ENCODE peak calls at places on chromosomes 11 and 22, in nine cellular contexts. C is body of pancreas, J is AG09309, H is WTC11, O is choroid plexus epithelial cell, Q is suprapubic skin, G is H1, U is adrenal gland, R is transverse colon. Y is an unnamed sample.

GRCh38 chr11:110087820-110088534 is 5.2 kb upstream of the ZC3H12C start:
- DNase-seq in U (no peak), Q (no peak), H (no peak), J (no peak), C (no peak), R (no peak), O (peak), G (no peak), Y (no peak)

GRCh38 chr11:13286247-13286821 is 8.7 kb downstream of the BMAL1 start:
- DNase-seq in G (no peak), O (no peak), R (no peak), J (no peak), C (no peak), U (no peak), Q (peak), H (no peak), Y (no peak)

GRCh38 chr22:32476286-32476685 is 1.7 kb downstream of the FBXO7 start:
- DNase-seq in R (no peak), O (no peak), G (no peak), C (no peak), J (no peak), H (no peak), Q (no peak), U (no peak), Y (no peak)

GRCh38 chr11:10600570-10601248 is 32.2 kb upstream of the LYVE1 start:
- DNase-seq in C (no peak), U (no peak), R (no peak), O (no peak), G (no peak), J (no peak), H (no peak), Q (no peak), Y (no peak)

GRCh38 chr11:19827399-19828135 is 114.9 kb downstream of the NAV2 start:
- DNase-seq in J (no peak), U (no peak), H (peak), Q (no peak), G (no peak), C (no peak), R (no peak), O (no peak), Y (no peak)

GRCh38 chr11:27716850-27717249 is 16.6 kb upstream of the BDNF start:
- DNase-seq in Q (no peak), J (peak), R (no peak), G (no peak), H (no peak), U (no peak), O (peak), C (no peak), Y (no peak)

GRCh38 chr22:25700996-25701815 is 40.8 kb upstream of the MYO18B start:
- DNase-seq in U (no peak), R (no peak), H (no peak), Q (no peak), O (peak), J (peak), C (no peak), G (no peak), Y (no peak)

GRCh38 chr22:46477967-46478635 is 59.3 kb downstream of the CELSR1 start:
- DNase-seq in J (no peak), R (no peak), U (no peak), O (no peak), H (no peak), Q (no peak), C (no peak), G (no peak), Y (no peak)

GRCh38 chr11:23573430-23573829 is 713.2 kb upstream of the CCDC179 start:
- DNase-seq in R (no peak), O (peak), U (no peak), C (no peak), J (no peak), H (no peak), Q (no peak), G (no peak), Y (no peak)

GRCh38 chr22:48254311-48254873 is 1491.9 kb downstream of the TBC1D22A start:
- DNase-seq in R (peak), U (no peak), H (no peak), Q (peak), O (no peak), C (no peak), G (no peak), J (no peak), Y (no peak)

GRCh38 chr11:116641561-116642045 is 131.2 kb downstream of the BUD13 start:
- DNase-seq in H (peak), O (peak), J (no peak), C (peak), R (peak), U (peak), G (peak), Q (no peak), Y (peak)

GRCh38 chr11:77214557-77214956 is 86.5 kb downstream of the MYO7A start:
- DNase-seq in U (no peak), Q (peak), O (no peak), G (no peak), H (no peak), R (no peak), C (no peak), J (no peak), Y (no peak)

GRCh38 chr11:2259897-2260451 is 10.4 kb downstream of the ASCL2 start:
- DNase-seq in C (peak), R (no peak), U (no peak), G (no peak), Q (peak), O (no peak), J (no peak), H (no peak), Y (no peak)

GRCh38 chr11:32698579-32698978 is 95.9 kb downstream of the CCDC73 start:
- DNase-seq in J (no peak), Q (no peak), C (no peak), G (no peak), H (no peak), O (no peak), R (no peak), U (no peak), Y (no peak)

GRCh38 chr11:124467376-124468061 is 22.0 kb upstream of the OR8B8 start:
- DNase-seq in U (no peak), O (no peak), Q (no peak), H (no peak), C (no peak), G (no peak), J (no peak), R (no peak), Y (no peak)

GRCh38 chr22:22915670-22916035 is 28.0 kb downstream of the IGLL5 start:
- DNase-seq in R (no peak), G (no peak), O (no peak), Q (no peak), U (no peak), J (no peak), H (no peak), C (no peak), Y (no peak)

GRCh38 chr22:34950480-34950879 is 115.5 kb upstream of the ISX start:
- DNase-seq in O (no peak), R (no peak), C (no peak), G (no peak), J (no peak), U (no peak), H (peak), Q (no peak), Y (peak)

GRCh38 chr11:113626736-113627135 is 79.4 kb downstream of the TMPRSS5 start:
- DNase-seq in G (no peak), H (no peak), J (no peak), U (no peak), C (no peak), O (peak), R (no peak), Q (no peak), Y (no peak)

GRCh38 chr22:36900225-36900624 is 13.2 kb upstream of the CSF2RB start:
- DNase-seq in R (no peak), O (no peak), U (no peak), H (no peak), G (no peak), J (no peak), C (no peak), Q (no peak), Y (no peak)

GRCh38 chr11:45296085-45296484 is 9.9 kb upstream of the SYT13 start:
- DNase-seq in O (no peak), G (no peak), J (no peak), C (no peak), Q (no peak), H (no peak), R (no peak), U (no peak), Y (no peak)

DNA sequence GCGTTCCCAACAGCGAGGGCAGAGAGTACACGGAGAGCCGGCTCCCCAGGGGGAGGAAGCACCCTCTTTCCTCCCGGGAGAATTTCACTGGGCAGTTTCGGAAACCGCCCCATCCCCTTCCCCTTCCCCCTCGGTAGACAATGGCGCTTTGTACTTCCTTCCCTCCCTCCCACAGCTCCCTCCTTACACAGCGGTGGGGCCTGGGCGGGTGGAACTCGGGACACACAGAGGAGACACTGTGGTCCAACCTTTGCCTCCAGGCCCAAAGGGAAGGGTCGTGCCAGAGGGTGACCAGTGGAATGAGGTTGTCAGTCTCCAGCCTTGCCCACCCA is 4.3 kb downstream of the SMTN start:
- DNase-seq in U (no peak), H (peak), Q (no peak), J (no peak), G (no peak), C (peak), O (no peak), R (peak), Y (no peak)
- TF ChIP-seq CTCF in U (no peak), H (no peak), Q (no peak), J (no peak), G (no peak), C (no peak), O (no peak), R (no peak), Y (peak)

GRCh38 chr22:43740587-43741270 is 71.4 kb downstream of the EFCAB6 start:
- DNase-seq in R (no peak), O (no peak), H (no peak), J (no peak), C (no peak), G (no peak), Q (no peak), U (no peak), Y (no peak)

GRCh38 chr22:43742551-43742950 is 69.6 kb downstream of the EFCAB6 start:
- DNase-seq in R (no peak), H (no peak), G (no peak), U (no peak), Q (no peak), O (no peak), C (no peak), J (no peak), Y (no peak)

GRCh38 chr22:43743929-43744643 is 68.0 kb downstream of the EFCAB6 start:
- DNase-seq in G (no peak), H (no peak), R (no peak), O (no peak), J (no peak), U (no peak), C (no peak), Q (no peak), Y (no peak)

GRCh38 chr22:43745783-43746356 is 66.2 kb downstream of the EFCAB6 start:
- DNase-seq in C (no peak), R (no peak), O (no peak), Q (no peak), J (no peak), G (no peak), H (no peak), U (no peak), Y (no peak)

DNA sequence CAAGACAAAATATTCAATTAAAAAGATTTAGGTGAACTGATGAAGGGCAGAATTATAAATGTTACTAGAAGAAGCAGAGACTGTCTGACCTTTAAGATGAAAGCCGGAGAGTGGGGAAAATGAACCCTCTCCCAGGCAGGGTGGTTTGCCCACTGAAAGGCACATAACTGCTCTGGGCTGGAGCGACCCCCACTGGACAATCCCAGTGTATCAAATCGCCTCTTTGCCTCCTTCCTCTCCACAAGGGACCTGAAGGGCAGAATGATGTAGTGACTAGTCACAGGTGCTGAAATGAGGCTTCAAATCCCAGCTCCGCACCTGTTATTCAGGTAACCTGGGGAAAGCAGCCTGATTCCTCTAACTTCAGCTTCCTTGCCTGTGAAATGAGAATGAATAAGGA is 69.0 kb downstream of the EFCAB6 start:
- DNase-seq in H (peak), J (no peak), Q (no peak), O (no peak), C (no peak), R (no peak), G (peak), U (no peak), Y (no peak)
- TF ChIP-seq CTCF in H (peak), J (peak), Q (no peak), O (peak), C (no peak), R (no peak), G (peak), U (no peak), Y (no peak)

GRCh38 chr11:101885631-101886030 is 29.2 kb upstream of the CEP126 start:
- DNase-seq in H (no peak), C (no peak), R (no peak), O (no peak), Q (no peak), G (no peak), U (no peak), J (no peak), Y (no peak)

GRCh38 chr11:101881586-101881985 is 33.2 kb upstream of the CEP126 start:
- DNase-seq in U (no peak), G (no peak), J (no peak), C (no peak), H (no peak), O (no peak), R (no peak), Q (no peak), Y (no peak)

GRCh38 chr11:101880208-101880607 is 34.6 kb upstream of the CEP126 start:
- DNase-seq in H (no peak), R (no peak), J (no peak), U (no peak), Q (no peak), O (peak), G (no peak), C (peak), Y (no peak)
- TF ChIP-seq CTCF in H (peak), R (peak), J (peak), U (peak), Q (no peak), O (peak), G (peak), C (no peak), Y (no peak)

DNA sequence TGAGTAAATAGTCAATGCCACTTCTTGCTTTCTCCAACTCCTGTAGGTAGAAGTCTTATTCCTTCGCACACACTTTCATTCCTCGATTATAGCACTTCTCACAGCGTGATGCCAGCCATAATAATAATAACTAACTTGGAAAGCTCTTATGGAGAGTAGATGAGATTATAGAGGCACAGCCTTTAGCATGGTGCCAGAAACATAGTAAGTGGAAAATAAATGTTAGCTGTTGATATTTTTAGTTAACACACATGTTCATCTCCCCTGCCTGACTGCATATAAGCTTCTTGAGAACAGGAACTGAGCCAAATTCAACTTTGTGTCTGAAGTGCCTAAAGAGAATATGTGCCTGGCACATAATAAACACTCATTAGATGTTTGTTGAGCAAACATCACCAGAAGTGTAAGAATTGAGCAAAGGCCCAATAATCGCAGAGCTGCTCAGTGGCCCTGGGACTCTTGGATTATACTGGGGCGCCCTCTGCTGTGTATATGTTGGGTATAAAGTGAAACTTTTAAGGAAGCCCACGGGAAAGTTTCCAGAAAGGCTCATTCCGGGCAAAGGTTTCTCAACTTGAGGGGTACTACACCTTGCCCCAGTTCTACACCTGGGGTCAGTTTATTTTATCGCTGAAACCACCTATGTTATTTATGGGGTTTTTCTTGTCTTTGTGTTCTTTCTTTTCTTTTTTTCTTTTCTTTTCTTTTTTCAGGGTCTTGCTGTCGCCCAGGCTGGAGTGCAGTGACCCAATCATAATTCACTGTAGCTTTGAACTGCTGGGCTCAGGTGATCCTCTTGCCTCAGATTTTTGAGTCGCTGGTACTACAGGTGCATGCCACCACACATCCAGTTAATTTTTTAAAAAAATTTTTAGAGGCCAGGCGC is 22.3 kb downstream of the SLN start:
- DNase-seq in J (peak), U (peak), R (peak), G (peak), H (peak), O (peak), C (peak), Q (no peak), Y (peak)
- TF ChIP-seq CTCF in J (peak), U (peak), R (peak), G (peak), H (peak), O (peak), C (peak), Q (peak), Y (peak)

GRCh38 chr11:22304337-22304961 is 33.7 kb upstream of the SLC17A6 start:
- DNase-seq in G (no peak), Q (no peak), R (no peak), J (no peak), C (no peak), H (no peak), O (peak), U (no peak), Y (no peak)
- TF ChIP-seq CTCF in G (peak), Q (peak), R (peak), J (peak), C (peak), H (peak), O (peak), U (peak), Y (peak)

GRCh38 chr11:95231881-95232605 is 1.0 kb upstream of the SESN3 start:
- DNase-seq in H (peak), J (no peak), G (peak), U (peak), Q (peak), C (peak), O (peak), R (peak), Y (peak)

GRCh38 chr11:95229199-95230053 is 1.6 kb downstream of the SESN3 start:
- DNase-seq in Q (peak), O (peak), R (no peak), J (no peak), H (no peak), G (no peak), C (no peak), U (no peak), Y (no peak)

GRCh38 chr11:95232666-95233065 is 1.7 kb upstream of the SESN3 start:
- DNase-seq in U (no peak), J (no peak), O (no peak), H (no peak), C (no peak), Q (no peak), G (no peak), R (no peak), Y (no peak)

GRCh38 chr11:95230054-95231034 is 658 bp downstream of the SESN3 start:
- DNase-seq in H (peak), Q (peak), R (peak), C (peak), J (no peak), U (peak), G (peak), O (peak), Y (no peak)

DNA sequence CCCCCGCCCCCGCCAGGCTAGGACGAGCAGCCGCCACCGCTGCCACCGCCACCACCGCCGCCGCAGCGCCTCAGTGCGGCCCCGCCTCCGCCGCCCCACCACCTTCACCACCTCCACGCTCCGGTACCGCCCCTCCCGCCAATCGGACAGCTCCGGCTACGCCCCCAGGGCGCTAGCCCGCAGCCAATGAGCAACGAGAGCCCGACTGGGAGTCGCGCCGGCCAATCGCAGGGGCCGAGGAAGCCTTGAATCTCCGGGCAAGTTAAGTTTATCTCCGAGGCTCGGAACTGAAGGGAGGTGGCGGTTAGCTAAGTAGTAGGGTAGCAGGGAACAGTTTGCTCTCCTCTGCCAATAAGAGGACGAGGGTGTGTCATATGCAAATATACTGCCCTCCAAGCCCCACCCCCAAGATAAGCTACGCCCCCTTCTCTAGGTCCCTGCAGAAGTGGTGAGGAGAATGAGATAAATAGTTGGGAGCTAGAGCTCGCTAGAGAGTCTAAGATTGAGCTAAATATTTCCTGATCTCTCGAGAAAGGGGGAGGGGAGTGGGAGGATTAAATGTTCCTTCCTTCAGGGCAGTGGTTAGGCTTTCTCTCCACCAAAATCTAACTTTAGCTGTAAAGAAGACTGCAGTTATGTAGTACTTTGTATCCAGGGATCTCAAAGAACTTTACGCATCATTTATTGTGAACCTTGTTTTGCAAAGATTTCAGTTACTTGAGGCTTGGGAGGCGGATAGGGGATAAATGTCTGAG is at the start of gene SESN3:
- DNase-seq in G (peak), H (peak), R (peak), C (peak), O (peak), J (peak), U (peak), Q (peak), Y (peak)
- TF ChIP-seq CTCF in G (no peak), H (no peak), R (no peak), C (no peak), O (peak), J (no peak), U (no peak), Q (no peak), Y (no peak)

DNA sequence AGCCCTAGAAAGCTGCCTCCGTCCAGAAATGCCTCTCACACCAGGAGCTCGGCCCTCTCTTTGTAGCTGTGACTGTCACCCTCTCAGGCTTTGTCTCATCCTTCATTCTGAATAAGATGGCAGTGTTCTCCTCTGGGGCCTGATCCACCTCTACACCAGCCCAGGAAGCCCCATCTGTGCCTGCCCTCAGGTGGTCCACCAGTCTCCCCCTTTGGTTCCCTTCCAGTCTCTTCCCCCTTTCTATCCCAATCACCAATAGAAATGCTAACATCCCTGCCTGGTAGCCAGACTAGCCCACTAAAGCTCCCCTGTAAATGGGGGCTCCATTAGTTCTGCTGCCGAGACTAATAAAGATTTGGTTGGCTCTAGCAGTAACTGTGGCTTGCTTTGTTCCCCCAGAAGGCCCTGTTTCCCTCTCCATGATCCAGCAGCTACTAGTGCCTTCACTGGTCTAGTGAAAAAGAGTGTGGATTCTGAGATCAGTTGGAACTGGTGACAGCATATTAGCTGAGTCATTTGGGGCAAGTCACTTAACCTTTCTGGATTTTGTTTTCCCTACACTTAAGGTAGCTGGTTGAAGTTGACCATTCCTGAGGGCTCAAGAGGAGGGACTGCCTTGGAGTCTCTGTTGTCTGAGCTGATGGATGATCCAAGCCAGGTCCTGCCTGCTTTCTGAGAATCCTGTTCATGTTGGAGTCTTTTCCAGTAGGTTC is 16.2 kb downstream of the PLEKHB1 start:
- DNase-seq in C (no peak), G (no peak), J (no peak), O (no peak), U (no peak), Q (peak), H (no peak), R (no peak), Y (no peak)
- TF ChIP-seq CTCF in C (no peak), G (no peak), J (no peak), O (no peak), U (no peak), Q (no peak), H (no peak), R (no peak), Y (no peak)

Y was measured in mesothelial cell of epicardium.